ENCODE peak calls at places on chromosomes 2 and 18, in four cellular contexts. One of them, this sample, is unnamed.

GRCh38 chr2:18265614-18266013 is 294.8 kb downstream of the RDH14 start:
- DNase-seq in H1: no peak
- DNase-seq in K562: no peak
- DNase-seq in HepG2: no peak
- DNase-seq in this sample: no peak

GRCh38 chr2:148167241-148167766 is 146.4 kb downstream of the MBD5 start:
- DNase-seq in K562: no peak
- DNase-seq in HepG2: no peak
- DNase-seq in H1: no peak
- DNase-seq in this sample: no peak

GRCh38 chr2:26725516-26725810 is 32.9 kb downstream of the KCNK3 start:
- DNase-seq in HepG2: no peak
- DNase-seq in K562: no peak
- DNase-seq in H1: no peak
- DNase-seq in this sample: no peak

GRCh38 chr2:121151311-121152109 is 133.5 kb downstream of the TFCP2L1 start:
- DNase-seq in H1: no peak
- DNase-seq in HepG2: no peak
- DNase-seq in K562: no peak
- DNase-seq in this sample: no peak

GRCh38 chr2:102514061-102514785 is 41.2 kb downstream of the SLC9A4 start:
- DNase-seq in H1: no peak
- DNase-seq in K562: peak; percentile 19
- DNase-seq in HepG2: peak; percentile 68
- DNase-seq in this sample: no peak

GRCh38 chr2:156405586-156405985 is 30.6 kb upstream of the GPD2 start:
- DNase-seq in HepG2: peak; percentile 7
- DNase-seq in H1: no peak
- DNase-seq in K562: no peak
- DNase-seq in this sample: no peak

GRCh38 chr2:230131366-230131765 is 62.6 kb upstream of the SLC16A14 start:
- DNase-seq in HepG2: no peak
- DNase-seq in H1: no peak
- DNase-seq in K562: no peak
- DNase-seq in this sample: no peak

GRCh38 chr2:30201990-30202389 is 29.3 kb upstream of the LBH start:
- DNase-seq in H1: no peak
- DNase-seq in K562: no peak
- DNase-seq in HepG2: no peak
- DNase-seq in this sample: no peak

GRCh38 chr2:44360749-44361329 is 455 bp downstream of the PREPL start:
- DNase-seq in HepG2: peak; percentile 20
- DNase-seq in H1: no peak
- DNase-seq in K562: no peak
- DNase-seq in this sample: no peak

GRCh38 chr2:10032746-10033105 is 10.6 kb upstream of the KLF11 start:
- DNase-seq in HepG2: no peak
- DNase-seq in K562: no peak
- DNase-seq in H1: no peak
- DNase-seq in this sample: no peak

GRCh38 chr2:96631804-96632435 is 6.2 kb downstream of the KANSL3 start:
- DNase-seq in K562: no peak
- DNase-seq in HepG2: peak; percentile 16
- DNase-seq in H1: no peak
- DNase-seq in this sample: no peak

GRCh38 chr18:59870623-59871130 is 29.1 kb upstream of the PMAIP1 start:
- DNase-seq in HepG2: no peak
- DNase-seq in K562: no peak
- DNase-seq in H1: no peak
- DNase-seq in this sample: no peak

GRCh38 chr2:67923696-67924095 is 139.1 kb downstream of the C1D start:
- DNase-seq in HepG2: no peak
- DNase-seq in H1: no peak
- DNase-seq in K562: no peak
- DNase-seq in this sample: no peak

GRCh38 chr18:79693561-79694205 is 14.1 kb downstream of the CTDP1 start:
- DNase-seq in HepG2: no peak
- DNase-seq in K562: peak; percentile 44
- DNase-seq in H1: no peak
- DNase-seq in this sample: peak; percentile 62

GRCh38 chr18:76429262-76430126 is 65.5 kb downstream of the ZNF516 start:
- DNase-seq in HepG2: no peak
- DNase-seq in K562: no peak
- DNase-seq in H1: no peak
- DNase-seq in this sample: no peak

GRCh38 chr18:76426738-76427305 is 68.2 kb downstream of the ZNF516 start:
- DNase-seq in HepG2: peak; percentile 14
- DNase-seq in H1: no peak
- DNase-seq in K562: peak; percentile 70
- DNase-seq in this sample: peak; percentile 87

GRCh38 chr18:76430636-76431035 is 64.4 kb downstream of the ZNF516 start:
- DNase-seq in K562: no peak
- DNase-seq in HepG2: no peak
- DNase-seq in H1: no peak
- DNase-seq in this sample: no peak

GRCh38 chr18:76431437-76432273 is 63.4 kb downstream of the ZNF516 start:
- DNase-seq in K562: peak; percentile 16
- DNase-seq in HepG2: no peak
- DNase-seq in H1: no peak
- DNase-seq in this sample: no peak

GRCh38 chr18:76428396-76429261 is 66.4 kb downstream of the ZNF516 start:
- DNase-seq in HepG2: no peak
- DNase-seq in K562: no peak
- DNase-seq in H1: no peak
- DNase-seq in this sample: no peak
- TF ChIP-seq JUN in HepG2: no peak
- TF ChIP-seq JUN in K562: no peak
- TF ChIP-seq JUN in H1: no peak
- TF ChIP-seq JUN in this sample: no peak

DNA sequence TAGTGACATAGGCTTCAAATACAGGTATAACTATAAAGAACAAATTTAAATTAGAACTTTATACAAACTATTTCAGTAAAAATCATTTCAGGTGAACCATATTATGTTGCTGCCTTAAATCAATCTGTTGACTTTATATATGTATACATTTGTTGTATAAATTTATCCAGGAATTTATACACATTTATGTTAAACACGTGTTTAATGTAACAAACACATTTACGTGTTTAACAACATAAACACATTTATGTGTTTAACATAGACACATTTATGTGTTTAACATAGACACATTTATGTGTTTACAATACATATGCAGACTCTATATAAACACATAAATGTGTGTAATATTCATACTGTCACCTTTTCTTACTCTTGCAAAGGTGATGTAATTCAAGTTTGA is 75.4 kb upstream of the TWSG1 start:
- DNase-seq in H1: no peak
- DNase-seq in K562: no peak
- DNase-seq in HepG2: no peak
- DNase-seq in this sample: no peak
- TF ChIP-seq SP1 in H1: no peak
- TF ChIP-seq SP1 in K562: no peak
- TF ChIP-seq SP1 in HepG2: no peak
- TF ChIP-seq SP1 in this sample: no peak

GRCh38 chr2:28430790-28431418 is 38.2 kb downstream of the FOSL2 start:
- DNase-seq in K562: no peak
- DNase-seq in HepG2: no peak
- DNase-seq in H1: no peak
- DNase-seq in this sample: no peak
- TF ChIP-seq JUN in K562: no peak
- TF ChIP-seq JUN in HepG2: no peak
- TF ChIP-seq JUN in H1: no peak
- TF ChIP-seq JUN in this sample: no peak

GRCh38 chr2:73289304-73289703 is 4.0 kb downstream of the EGR4 start:
- DNase-seq in K562: no peak
- DNase-seq in HepG2: no peak
- DNase-seq in H1: no peak
- DNase-seq in this sample: no peak
- TF ChIP-seq SP1 in K562: no peak
- TF ChIP-seq SP1 in HepG2: no peak
- TF ChIP-seq SP1 in H1: no peak
- TF ChIP-seq SP1 in this sample: no peak

DNA sequence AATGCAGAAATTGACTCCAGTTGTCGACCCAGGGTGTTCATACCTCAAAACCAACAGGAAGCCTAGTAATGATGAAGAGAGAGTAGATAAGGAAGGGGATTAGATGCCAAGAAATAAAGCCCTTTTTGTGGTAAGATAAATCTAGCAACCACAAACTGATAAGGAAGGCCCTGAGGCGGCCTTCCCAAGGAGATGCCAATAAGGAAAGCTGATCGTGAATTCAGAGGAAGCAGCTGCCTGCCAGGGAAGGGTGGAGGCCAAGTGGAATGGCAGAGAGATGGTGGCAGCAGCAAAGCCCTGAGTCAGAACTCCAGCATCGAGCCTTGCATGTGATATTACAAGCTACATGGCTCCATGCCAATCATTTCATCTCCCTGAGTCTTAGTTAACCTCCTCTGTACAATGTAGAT is 126.3 kb downstream of the IRS1 start:
- DNase-seq in H1: no peak
- DNase-seq in K562: no peak
- DNase-seq in HepG2: no peak
- DNase-seq in this sample: no peak
- TF ChIP-seq JUN in H1: no peak
- TF ChIP-seq JUN in K562: no peak
- TF ChIP-seq JUN in HepG2: no peak
- TF ChIP-seq JUN in this sample: no peak

This sample was measured in WTC11.